ENCODE peak calls at places on chromosomes 6 and 20, in seven cellular contexts. E is stimulated activated CD8-positive, alpha-beta memory T cell treated with anti-CD3 and anti-CD28 coated beads, Interleukin-2, amount 100 ng/mL, for 1 hour; Z is KBM-7; O is HCT116; L is hepatocyte; A is WERI-Rb-1; H is SW480. Q is an unnamed sample.

GRCh38 chr20:46250772-46251171 is 57.5 kb downstream of the CDH22 start:
- DNase-seq in L (no peak), H (no peak), O (no peak), Z (no peak), E (no peak), A (no peak), Q (no peak)

GRCh38 chr6:159852877-159853276 is 37.9 kb upstream of the MAS1 start:
- DNase-seq in A (peak; percentile 23), L (peak; percentile 36), E (no peak), H (no peak), O (no peak), Z (peak; percentile 55), Q (no peak)

GRCh38 chr6:20655317-20655716 is 121.1 kb downstream of the CDKAL1 start:
- DNase-seq in O (no peak), A (no peak), E (no peak), L (no peak), H (no peak), Z (no peak), Q (no peak)

GRCh38 chr20:41248371-41249024 is 69.0 kb downstream of the ZHX3 start:
- DNase-seq in L (no peak), E (no peak), A (no peak), H (no peak), Z (no peak), O (no peak), Q (peak; percentile 95)

GRCh38 chr6:109308018-109308492 is 74.2 kb downstream of the CD164 start:
- DNase-seq in H (no peak), Z (no peak), O (no peak), A (no peak), E (peak; percentile 8), L (peak; percentile 88), Q (peak; percentile 51)

GRCh38 chr6:11538799-11539468 is 1.4 kb downstream of the TMEM170B start:
- DNase-seq in A (peak; percentile 19), O (no peak), H (no peak), E (no peak), L (no peak), Z (peak; percentile 72), Q (no peak)

GRCh38 chr20:25230177-25230831 is 17.6 kb upstream of the PYGB start:
- DNase-seq in L (no peak), O (no peak), Z (no peak), H (no peak), E (no peak), A (no peak), Q (no peak)

GRCh38 chr20:63315982-63316491 is 23.1 kb downstream of the COL20A1 start:
- DNase-seq in E (no peak), O (no peak), A (no peak), L (no peak), Z (no peak), H (no peak), Q (no peak)